ENCODE peak calls at places on chromosomes 6 and 20, in six cellular contexts. U is ovary, D is PC-9, I is heart left ventricle, C is lower lobe of right lung, A is transverse colon. H is an unnamed sample.

GRCh38 chr6:57021086-57021720 is 25.3 kb upstream of the KIAA1586 start:
- DNase-seq in A (no peak), C (no peak), I (no peak), D (peak; percentile 64), U (no peak), H (no peak)

GRCh38 chr20:62052842-62053464 is 12.7 kb downstream of the TAF4 start:
- DNase-seq in U (peak; percentile 14), C (peak; percentile 32), I (no peak), D (no peak), A (no peak), H (peak; percentile 12)

GRCh38 chr6:158825951-158826306 is 6.8 kb upstream of the EZR start:
- DNase-seq in U (no peak), D (no peak), A (no peak), C (no peak), I (peak; percentile 44), H (peak; percentile 50)

GRCh38 chr6:168459572-168459971 is 18.6 kb downstream of the SMOC2 start:
- DNase-seq in A (no peak), C (no peak), I (no peak), D (no peak), U (no peak), H (no peak)

GRCh38 chr6:73503027-73503772 is 17.6 kb downstream of the EEF1A1 start:
- DNase-seq in D (no peak), C (no peak), U (no peak), I (no peak), A (no peak), H (no peak)

GRCh38 chr6:52399511-52400315 is 20.4 kb upstream of the EFHC1 start:
- DNase-seq in I (no peak), A (peak; percentile 42), C (no peak), U (peak; percentile 47), D (no peak), H (peak; percentile 70)

GRCh38 chr20:37411408-37412306 is 65.7 kb downstream of the SRC start:
- DNase-seq in C (no peak), U (no peak), D (no peak), A (no peak), I (peak; percentile 13), H (no peak)

GRCh38 chr20:37523012-37523391 is 2.0 kb downstream of the NNAT start:
- DNase-seq in U (no peak), I (no peak), A (no peak), C (no peak), D (no peak), H (no peak)

GRCh38 chr6:2942916-2943563 is 28.3 kb downstream of the SERPINB6 start:
- DNase-seq in U (no peak), D (no peak), I (no peak), A (no peak), C (no peak), H (no peak)

GRCh38 chr20:57675773-57676172 is 34.0 kb downstream of the PMEPA1 start:
- DNase-seq in C (no peak), A (peak; percentile 54), D (no peak), I (no peak), U (no peak), H (no peak)
- H3K4me1 ChIP-seq in C (peaks cover 33% of the 10 kb centered on the region), A (peaks cover 25% of the 10 kb centered on the region), D (peaks cover 37% of the 10 kb centered on the region), I (peaks cover 23% of the 10 kb centered on the region), U (peaks cover 23% of the 10 kb centered on the region), H (peaks cover 4% of the 10 kb centered on the region)

GRCh38 chr6:30691208-30691872 is 556 bp upstream of the NRM start:
- DNase-seq in I (no peak), C (no peak), U (no peak), A (no peak), D (no peak), H (no peak)
- H3K4me1 ChIP-seq in I (peaks cover 27% of the 10 kb centered on the region), C (peaks cover 37% of the 10 kb centered on the region), U (peaks cover 5% of the 10 kb centered on the region), A (peaks cover 29% of the 10 kb centered on the region), D (peaks cover 40% of the 10 kb centered on the region), H (peaks cover 30% of the 10 kb centered on the region)

DNA sequence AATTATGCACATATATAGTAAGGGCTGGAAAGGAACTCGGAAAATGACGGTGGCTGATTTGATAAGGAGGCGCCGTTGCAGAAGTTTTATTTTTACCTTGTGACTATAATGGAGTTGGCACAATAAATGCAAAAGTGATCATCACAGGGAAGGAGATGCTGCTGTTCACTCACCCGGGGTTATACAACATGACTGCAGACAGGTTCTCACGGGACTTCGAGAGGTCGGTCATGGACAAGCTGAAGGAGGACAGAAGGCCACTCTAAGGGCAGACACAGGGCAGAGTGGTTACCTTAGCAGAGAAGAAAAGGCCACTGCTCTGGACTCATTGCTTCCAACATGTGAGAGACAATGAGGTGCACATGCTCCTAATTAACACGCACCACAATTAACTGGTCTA is 168.6 kb downstream of the KIF16B start:
- DNase-seq in D (no peak), I (no peak), U (no peak), C (no peak), A (no peak), H (no peak)
- H3K4me1 ChIP-seq in D (peaks cover 33% of the 10 kb centered on the region), I (no peaks in the 10 kb centered on the region), U (peaks cover 3% of the 10 kb centered on the region), C (no peaks in the 10 kb centered on the region), A (no peaks in the 10 kb centered on the region), H (peaks cover 11% of the 10 kb centered on the region)

DNA sequence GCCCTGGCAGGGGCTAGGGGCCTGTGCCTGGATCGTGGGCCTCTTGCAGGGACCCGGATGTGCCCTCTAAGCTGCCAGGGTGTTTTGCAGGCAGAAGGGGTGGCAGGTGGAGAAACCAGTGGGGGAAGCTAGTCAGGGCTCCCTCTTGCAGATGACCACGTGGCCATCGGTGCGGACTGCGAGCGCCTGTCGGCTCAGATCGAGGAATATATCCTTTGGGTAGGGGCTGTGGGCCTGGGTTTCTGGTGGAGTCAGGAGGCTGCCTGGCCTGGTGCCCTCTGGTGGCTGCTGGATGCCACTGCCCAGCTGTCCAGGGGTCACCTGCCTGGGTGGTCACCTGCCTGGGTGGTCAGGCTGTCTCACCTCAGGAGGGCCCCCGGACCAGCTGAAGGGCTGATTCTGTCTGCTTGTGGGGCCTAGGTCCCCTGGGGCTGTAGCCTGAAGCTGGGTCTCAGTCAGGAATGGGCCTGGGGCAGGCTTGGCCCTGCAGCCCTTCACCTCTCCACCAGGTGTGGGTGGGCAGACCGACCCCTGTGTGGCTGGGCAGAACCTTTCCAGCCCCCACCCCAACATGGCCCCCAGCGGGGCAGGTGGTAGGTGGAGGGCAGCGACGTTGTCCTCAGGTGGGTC is 6.7 kb downstream of the TCEA2 start:
- DNase-seq in C (peak; percentile 63), A (no peak), D (no peak), U (no peak), I (no peak), H (peak; percentile 37)
- H3K4me1 ChIP-seq in C (peaks cover 12% of the 10 kb centered on the region), A (no peaks in the 10 kb centered on the region), D (peaks cover 29% of the 10 kb centered on the region), U (no peaks in the 10 kb centered on the region), I (no peaks in the 10 kb centered on the region), H (peaks cover 4% of the 10 kb centered on the region)

GRCh38 chr6:91669904-91670295 is 1083.0 kb upstream of the MAP3K7 start:
- DNase-seq in A (no peak), D (no peak), U (no peak), I (no peak), C (no peak), H (no peak)
- H3K4me1 ChIP-seq in A (no peaks in the 10 kb centered on the region), D (no peaks in the 10 kb centered on the region), U (no peaks in the 10 kb centered on the region), I (no peaks in the 10 kb centered on the region), C (no peaks in the 10 kb centered on the region), H (no peaks in the 10 kb centered on the region)

DNA sequence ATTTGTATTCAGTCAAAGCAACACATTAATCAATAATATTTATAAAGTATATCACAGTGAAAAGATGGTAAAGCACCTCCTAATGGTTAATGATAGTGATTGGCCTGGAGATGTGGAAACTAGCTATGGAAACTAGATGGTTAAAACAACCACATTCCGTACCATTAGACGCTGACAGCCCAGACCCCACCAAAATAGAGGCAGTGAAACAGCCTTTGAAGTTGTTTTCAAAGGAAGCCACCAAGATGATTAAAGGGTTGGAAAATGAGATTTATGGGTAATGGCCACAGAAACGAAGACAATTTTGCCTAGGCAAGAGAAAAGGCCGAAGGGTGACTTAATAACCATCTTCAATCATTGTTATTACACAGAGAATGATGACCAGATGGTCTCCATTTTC is 85.7 kb downstream of the ZHX3 start:
- DNase-seq in U (no peak), A (no peak), D (no peak), C (no peak), I (no peak), H (no peak)
- H3K4me1 ChIP-seq in U (peaks cover 11% of the 10 kb centered on the region), A (peaks cover 17% of the 10 kb centered on the region), D (peaks cover 11% of the 10 kb centered on the region), C (peaks cover 39% of the 10 kb centered on the region), I (peaks cover 43% of the 10 kb centered on the region), H (peaks cover 25% of the 10 kb centered on the region)

GRCh38 chr6:43622541-43622940 is 6.5 kb downstream of the GTPBP2 start:
- DNase-seq in I (no peak), D (no peak), C (no peak), U (no peak), A (no peak), H (peak; percentile 7)
- H3K4me1 ChIP-seq in I (peaks cover 13% of the 10 kb centered on the region), D (peaks cover 16% of the 10 kb centered on the region), C (peaks cover 27% of the 10 kb centered on the region), U (peaks cover 4% of the 10 kb centered on the region), A (peaks cover 8% of the 10 kb centered on the region), H (peaks cover 9% of the 10 kb centered on the region)

H was measured in testis.